ENCODE peak calls at places on chromosomes 13 and 19, in eight cellular contexts. D is lower leg skin; Q is C1 segment of cervical spinal cord; S is ascending aorta; H is RPMI8226; F is stimulated activated CD4-positive, alpha-beta T cell treated with anti-CD3 and anti-CD28 coated beads, Interleukin-12 subunit alpha, Interleukin-12 subunit beta, amount 100 ng/mL, for 48 hours; C is GM06990; U is H4. X is an unnamed sample.

GRCh38 chr13:110705356-110705825 is 525 bp downstream of the CARS2 start:
- DNase-seq in S (no peak), D (no peak), C (no peak), H (no peak), Q (no peak), U (no peak), F (no peak), X (no peak)

GRCh38 chr13:42328672-42329071 is 56.7 kb downstream of the AKAP11 start:
- DNase-seq in F (no peak), S (no peak), Q (no peak), D (no peak), U (no peak), H (no peak), C (peak; percentile 26), X (peak; percentile 43)

GRCh38 chr19:2171349-2172145 is 7.8 kb downstream of the DOT1L start:
- DNase-seq in S (no peak), F (peak; percentile 57), U (no peak), D (no peak), C (peak; percentile 89), Q (no peak), H (no peak), X (peak; percentile 65)

GRCh38 chr13:112052213-112052612 is 14.7 kb upstream of the SOX1 start:
- DNase-seq in S (no peak), H (no peak), C (no peak), U (no peak), F (no peak), D (peak; percentile 59), Q (no peak), X (no peak)

GRCh38 chr19:20247016-20247683 is 80.1 kb downstream of the ZNF486 start:
- DNase-seq in Q (peak; percentile 28), C (no peak), S (no peak), D (no peak), F (peak; percentile 5), U (no peak), H (no peak), X (no peak)

GRCh38 chr19:51571599-51571998 is 516 bp downstream of the ZNF175 start:
- DNase-seq in S (no peak), C (no peak), U (no peak), F (no peak), D (no peak), Q (no peak), H (no peak), X (no peak)

GRCh38 chr13:72255908-72256307 is 388.9 kb upstream of the DACH1 start:
- DNase-seq in S (no peak), U (peak; percentile 42), F (no peak), H (peak; percentile 3), Q (peak; percentile 3), C (no peak), D (no peak), X (no peak)

GRCh38 chr13:112709825-112710783 is 20.3 kb downstream of the ATP11A start:
- DNase-seq in C (no peak), U (peak; percentile 25), Q (no peak), D (peak; percentile 71), F (no peak), H (no peak), S (no peak), X (no peak)

GRCh38 chr13:39600766-39601165 is 2.2 kb downstream of the LHFPL6 start:
- DNase-seq in U (no peak), F (no peak), H (no peak), C (no peak), D (no peak), S (no peak), Q (peak; percentile 41), X (no peak)

GRCh38 chr19:39173502-39173991 is 23.2 kb upstream of the NCCRP1 start:
- DNase-seq in H (no peak), F (no peak), D (no peak), C (no peak), Q (no peak), U (no peak), S (no peak), X (no peak)